ENCODE peak calls at places on chromosomes 2 and 18, in nine cellular contexts. Y is lung microvascular endothelial cell; Q is AG09309; K is DMS53; J is stimulated activated CD4-positive, alpha-beta T cell treated with anti-CD3 and anti-CD28 coated beads, Interleukin-12 subunit alpha, Interleukin-12 subunit beta, amount 100 ng/mL, for 48 hours; M is sigmoid colon; O is stomach; A is midbrain; X is globus pallidus. E is an unnamed sample.

GRCh38 chr2:209331291-209331844 is 92.5 kb upstream of the MAP2 start:
- DNase-seq in J (no peak), Y (peak), Q (peak), M (no peak), K (peak), A (peak), O (no peak), X (peak), E (no peak)

GRCh38 chr2:158102446-158102845 is 770 bp downstream of the UPP2 start:
- DNase-seq in K (no peak), J (no peak), O (no peak), M (no peak), Q (peak), X (no peak), A (no peak), Y (peak), E (no peak)

GRCh38 chr2:106638609-106639008 is 151.4 kb downstream of the CD8B2 start:
- DNase-seq in O (no peak), K (peak), X (no peak), J (no peak), Y (no peak), M (no peak), A (no peak), Q (no peak), E (no peak)

GRCh38 chr18:12038082-12038660 is 55.5 kb upstream of the ANKRD62 start:
- DNase-seq in O (peak), Q (no peak), M (peak), J (no peak), Y (no peak), A (no peak), X (no peak), K (peak), E (no peak)

GRCh38 chr18:13585379-13586153 is 140.8 kb downstream of the FAM210A start:
- DNase-seq in O (no peak), Y (no peak), J (no peak), K (no peak), M (no peak), X (no peak), Q (no peak), A (no peak), E (no peak)

GRCh38 chr2:100852999-100853908 is 33.3 kb downstream of the NPAS2 start:
- DNase-seq in Y (no peak), K (peak), M (no peak), Q (no peak), A (no peak), X (no peak), J (no peak), O (no peak), E (no peak)

GRCh38 chr2:5464657-5465056 is 227.5 kb upstream of the SOX11 start:
- DNase-seq in O (no peak), Q (no peak), K (no peak), A (no peak), Y (no peak), X (no peak), J (no peak), M (no peak), E (no peak)

GRCh38 chr2:1731512-1731962 is 12.8 kb downstream of the PXDN start:
- DNase-seq in J (no peak), A (no peak), M (peak), O (peak), Y (peak), X (no peak), Q (no peak), K (no peak), E (no peak)

GRCh38 chr2:225584821-225585220 is 185.3 kb downstream of the NYAP2 start:
- DNase-seq in Y (no peak), M (no peak), Q (no peak), J (no peak), O (no peak), A (no peak), K (peak), X (no peak), E (no peak)

GRCh38 chr18:75269140-75269676 is 58.6 kb downstream of the TSHZ1 start:
- DNase-seq in Q (no peak), J (no peak), Y (no peak), X (no peak), A (no peak), M (no peak), O (no peak), K (no peak), E (no peak)

GRCh38 chr2:231397928-231398294 is 2.4 kb downstream of the B3GNT7 start:
- DNase-seq in M (no peak), J (no peak), Y (no peak), Q (no peak), O (no peak), A (no peak), K (no peak), X (no peak), E (no peak)